ENCODE peak calls at places on chromosomes 13 and 19, in five cellular contexts. O, L, Y, W and G are unnamed samples. For H3K4me1, the result is how much of the 10 kb centered on the place peaks cover.

GRCh38 chr19:41114132-41114531 is at the start of gene CYP2F1:
- DNase-seq in O (no peak), L (no peak), Y (no peak), W (no peak), G (no peak)

GRCh38 chr13:33707449-33707848 is 110.5 kb upstream of the RFC3 start:
- DNase-seq in O (no peak), L (no peak), Y (no peak), W (no peak), G (no peak)

GRCh38 chr13:91894311-91894710 is 495.9 kb downstream of the GPC5 start:
- DNase-seq in O (no peak), L (no peak), Y (no peak), W (no peak), G (no peak)

GRCh38 chr13:113936566-113936965 is 37.3 kb downstream of the C13orf46 start:
- DNase-seq in O (no peak), L (no peak), Y (no peak), W (no peak), G (no peak)

GRCh38 chr13:51456510-51456909 is 3.7 kb upstream of the INTS6 start:
- DNase-seq in O (no peak), L (no peak), Y (no peak), W (peak), G (no peak)

GRCh38 chr13:106772202-106772601 is 204.3 kb upstream of the ARGLU1 start:
- DNase-seq in O (no peak), L (no peak), Y (no peak), W (no peak), G (no peak)

GRCh38 chr13:113998781-113999617 is 25.1 kb upstream of the C13orf46 start:
- DNase-seq in O (no peak), L (peak), Y (no peak), W (no peak), G (no peak)

GRCh38 chr13:78177306-78177705 is 258.7 kb upstream of the EDNRB start:
- DNase-seq in O (no peak), L (no peak), Y (no peak), W (no peak), G (no peak)

GRCh38 chr19:41239961-41240574 is 21.0 kb downstream of the AXL start:
- DNase-seq in O (no peak), L (no peak), Y (no peak), W (no peak), G (no peak)

GRCh38 chr19:10744848-10745293 is 27.0 kb downstream of the DNM2 start:
- DNase-seq in O (no peak), L (no peak), Y (no peak), W (no peak), G (no peak)
- H3K4me1 ChIP-seq in O (under half), L (under half), Y (half or more), W (under half), G (under half)

GRCh38 chr19:293436-294110 is 2.4 kb upstream of the PLPP2 start:
- DNase-seq in O (peak), L (no peak), Y (no peak), W (no peak), G (no peak)

GRCh38 chr19:296476-297225 is 5.4 kb upstream of the PLPP2 start:
- DNase-seq in O (no peak), L (no peak), Y (no peak), W (no peak), G (no peak)

GRCh38 chr19:295687-296370 is 4.6 kb upstream of the PLPP2 start:
- DNase-seq in O (peak), L (no peak), Y (peak), W (no peak), G (no peak)

GRCh38 chr19:294341-294818 is 3.2 kb upstream of the PLPP2 start:
- DNase-seq in O (peak), L (no peak), Y (no peak), W (no peak), G (no peak)

DNA sequence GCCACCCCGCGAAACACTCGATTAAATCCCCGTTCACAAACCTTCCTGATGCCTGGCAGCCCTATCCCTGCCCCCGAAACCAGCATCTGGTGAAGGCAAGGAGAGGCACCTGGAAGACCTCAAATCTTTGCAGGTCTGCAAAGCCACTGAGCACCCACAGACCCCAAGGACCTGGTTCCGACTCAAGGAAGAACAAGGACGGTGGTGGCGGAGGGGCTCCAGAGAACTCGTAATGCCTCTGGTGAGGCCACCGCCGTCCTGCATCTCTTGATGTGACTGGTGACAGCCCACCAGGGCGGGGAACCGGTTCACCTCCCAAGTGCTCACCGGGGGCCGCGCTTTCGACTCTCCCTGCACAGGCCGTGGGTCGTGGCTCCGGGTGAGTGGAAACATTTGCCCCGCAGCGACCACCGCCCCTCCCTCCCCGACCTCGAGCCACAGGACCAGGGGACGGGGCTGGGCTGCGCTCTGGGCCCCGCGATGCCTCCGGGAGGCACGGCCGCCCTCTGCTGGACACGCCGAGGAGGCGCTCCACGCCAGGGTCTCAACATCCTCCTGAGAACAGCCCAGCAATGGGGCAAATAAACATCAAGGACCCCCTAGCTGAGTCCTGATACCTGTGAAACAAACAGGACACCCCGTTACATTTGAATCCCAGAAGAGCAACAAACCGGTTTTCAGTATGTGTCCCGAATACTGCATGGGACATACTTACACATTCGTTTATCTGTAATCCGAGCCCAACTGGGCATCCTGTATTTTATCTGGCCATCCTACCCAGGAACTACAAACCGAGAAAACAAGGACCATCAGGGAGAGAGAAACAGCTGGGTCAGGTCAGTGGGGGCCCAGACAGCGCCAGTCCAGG is 3.9 kb upstream of the PLPP2 start:
- DNase-seq in O (peak), L (peak), Y (peak), W (no peak), G (no peak)
- TF ChIP-seq CTCF in O (peak), L (peak), Y (peak), W (peak), G (peak)

GRCh38 chr19:362683-363082 is 18.1 kb upstream of the MIER2 start:
- DNase-seq in O (no peak), L (no peak), Y (no peak), W (no peak), G (no peak)

GRCh38 chr19:366205-366783 is 21.7 kb upstream of the MIER2 start:
- DNase-seq in O (no peak), L (no peak), Y (no peak), W (no peak), G (no peak)

GRCh38 chr19:364496-365287 is 20.1 kb upstream of the MIER2 start:
- DNase-seq in O (no peak), L (no peak), Y (no peak), W (no peak), G (no peak)

GRCh38 chr19:359653-359925 is 15.0 kb upstream of the MIER2 start:
- DNase-seq in O (no peak), L (no peak), Y (no peak), W (no peak), G (no peak)

DNA sequence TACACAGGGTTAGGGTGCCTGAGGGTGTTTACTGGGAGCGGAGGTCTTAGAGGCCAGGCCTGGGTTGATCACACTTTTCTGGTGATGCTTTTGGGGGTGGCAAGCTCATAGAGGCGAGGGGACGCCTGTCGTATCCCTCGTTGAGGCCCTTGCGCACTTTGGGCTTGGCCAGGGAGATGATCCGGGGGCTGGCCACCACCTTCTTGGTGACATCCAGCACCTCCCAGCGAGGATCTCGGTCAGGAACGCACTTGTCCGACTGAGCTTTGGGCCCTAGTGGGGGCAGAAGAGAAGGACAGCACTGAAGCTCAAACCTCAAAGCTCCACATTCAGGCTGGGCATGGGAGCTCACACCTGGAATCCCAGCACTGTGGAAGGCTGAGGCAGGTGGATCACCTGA is 17.6 kb upstream of the MIER2 start:
- DNase-seq in O (no peak), L (no peak), Y (no peak), W (no peak), G (no peak)
- TF ChIP-seq POLR2A in O (no peak), L (no peak), Y (no peak), W (no peak), G (no peak)

GRCh38 chr19:18653853-18654252 is 17.0 kb downstream of the KLHL26 start:
- DNase-seq in O (no peak), L (no peak), Y (no peak), W (no peak), G (no peak)
- H3K4me1 ChIP-seq in O (under half), L (half or more), Y (under half), W (under half), G (under half)

DNA sequence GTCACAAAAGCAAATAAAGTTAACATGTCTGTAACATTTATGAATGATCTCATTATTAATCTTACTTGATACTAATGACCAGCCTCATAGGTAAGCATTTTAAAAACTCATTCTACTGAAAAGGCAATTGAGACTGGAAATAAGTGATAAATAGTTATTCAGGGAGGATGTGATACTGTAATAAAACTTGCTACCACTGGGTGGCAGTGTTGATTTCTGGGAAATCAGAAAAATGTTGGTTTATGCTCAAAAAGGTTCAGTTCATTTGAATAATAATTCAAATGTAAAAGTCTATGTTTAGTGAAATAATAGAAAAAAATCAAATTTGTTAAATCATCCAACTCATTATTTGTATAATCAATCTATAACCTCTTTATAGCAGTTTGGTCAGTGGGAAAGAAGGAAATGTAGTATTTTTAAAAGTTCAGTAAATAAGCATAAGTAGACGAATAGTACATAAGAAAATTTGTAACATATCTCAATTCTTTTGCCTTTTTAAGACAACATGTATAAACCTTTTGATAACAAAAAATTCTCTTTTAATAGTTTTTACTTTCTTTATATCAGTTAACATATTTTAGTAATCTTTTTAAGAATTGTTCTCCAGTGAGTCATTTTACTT is 9.6 kb downstream of the ABHD13 start:
- DNase-seq in O (no peak), L (no peak), Y (no peak), W (no peak), G (no peak)
- TF ChIP-seq CTCF in O (peak), L (peak), Y (peak), W (peak), G (peak)

GRCh38 chr13:27704681-27705080 is 83.0 kb downstream of the POLR1D start:
- DNase-seq in O (no peak), L (no peak), Y (no peak), W (no peak), G (no peak)
- TF ChIP-seq POLR2A in O (no peak), L (no peak), Y (no peak), W (no peak), G (no peak)

GRCh38 chr19:2243274-2244121 is 5.6 kb upstream of the AMH start:
- DNase-seq in O (no peak), L (no peak), Y (no peak), W (no peak), G (no peak)

GRCh38 chr19:2244486-2244885 is 4.6 kb upstream of the AMH start:
- DNase-seq in O (no peak), L (no peak), Y (no peak), W (no peak), G (no peak)

GRCh38 chr19:2244122-2244411 is 5.1 kb upstream of the AMH start:
- DNase-seq in O (no peak), L (no peak), Y (no peak), W (no peak), G (no peak)

GRCh38 chr19:2242092-2242537 is 5.5 kb downstream of the SF3A2 start:
- DNase-seq in O (no peak), L (no peak), Y (no peak), W (no peak), G (no peak)

GRCh38 chr19:2242811-2243210 is 6.2 kb downstream of the SF3A2 start:
- DNase-seq in O (no peak), L (no peak), Y (no peak), W (no peak), G (no peak)
- H3K4me1 ChIP-seq in O (under half), L (under half), Y (half or more), W (under half), G (under half)

GRCh38 chr19:10364644-10365043 is 15.7 kb downstream of the TYK2 start:
- DNase-seq in O (no peak), L (no peak), Y (no peak), W (no peak), G (no peak)

GRCh38 chr19:10365518-10365917 is 14.9 kb downstream of the TYK2 start:
- DNase-seq in O (no peak), L (no peak), Y (no peak), W (no peak), G (no peak)

GRCh38 chr19:10363789-10364281 is 16.5 kb downstream of the TYK2 start:
- DNase-seq in O (no peak), L (no peak), Y (no peak), W (no peak), G (no peak)

GRCh38 chr19:10362259-10362658 is 18.1 kb downstream of the TYK2 start:
- DNase-seq in O (no peak), L (no peak), Y (no peak), W (no peak), G (no peak)

DNA sequence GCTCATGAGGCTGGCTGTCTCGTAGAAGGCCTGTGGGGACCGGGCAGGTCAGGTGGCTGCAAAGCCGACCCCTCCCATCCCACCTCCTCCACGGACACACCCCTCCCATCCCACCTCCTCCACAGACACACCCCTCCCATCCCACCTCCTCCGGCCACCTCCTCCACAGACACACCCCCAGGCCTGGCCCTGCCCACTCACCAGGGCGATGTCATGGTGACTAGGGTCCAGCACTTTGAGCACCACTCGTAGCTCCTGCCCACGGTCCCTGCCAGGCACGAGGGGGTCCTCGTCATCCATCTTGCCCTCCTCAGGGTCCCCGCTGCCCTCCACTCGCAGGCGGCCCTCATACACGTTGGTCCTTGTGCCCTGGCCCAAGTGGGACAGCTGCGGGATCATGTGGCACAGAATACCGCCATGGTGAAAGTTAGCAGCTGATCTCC is 18.8 kb downstream of the TYK2 start:
- DNase-seq in O (no peak), L (no peak), Y (no peak), W (no peak), G (no peak)
- TF ChIP-seq CTCF in O (no peak), L (no peak), Y (no peak), W (no peak), G (no peak)